ENCODE peak calls at places on chromosomes 6 and 20, in nine cellular contexts. E is body of pancreas, F is psoas muscle, V is adrenal gland, L is IMR-90, P is PC-3, A is astrocyte, D is mammary epithelial cell, X is A549. S is an unnamed sample.

GRCh38 chr6:106084106-106084963 is 1.8 kb upstream of the PRDM1 start:
- DNase-seq in E (peak; percentile 23), F (no peak), V (no peak), L (peak; percentile 92), P (peak; percentile 54), A (peak; percentile 87), D (peak; percentile 85), X (peak; percentile 92), S (peak; percentile 88)

GRCh38 chr6:100504786-100505737 is 40.3 kb upstream of the SIM1 start:
- DNase-seq in E (no peak), F (peak; percentile 17), V (no peak), L (peak; percentile 89), P (peak; percentile 83), A (peak; percentile 94), D (peak; percentile 64), X (peak; percentile 20), S (peak; percentile 45)

GRCh38 chr6:105226598-105227291 is 46.9 kb upstream of the POPDC3 start:
- DNase-seq in E (no peak), F (no peak), V (no peak), L (peak; percentile 39), P (no peak), A (peak; percentile 66), D (no peak), X (no peak), S (no peak)

GRCh38 chr6:158560787-158561246 is 926 bp downstream of the TMEM181 start:
- DNase-seq in E (peak; percentile 53), F (no peak), V (peak; percentile 22), L (no peak), P (peak; percentile 12), A (no peak), D (no peak), X (no peak), S (peak; percentile 13)

GRCh38 chr6:97765480-97765879 is 482.5 kb upstream of the MMS22L start:
- DNase-seq in E (no peak), F (no peak), V (no peak), L (peak; percentile 18), P (peak; percentile 2), A (peak; percentile 77), D (no peak), X (peak; percentile 13), S (peak; percentile 4)

GRCh38 chr6:42899871-42900270 is 16.0 kb upstream of the PTCRA start:
- DNase-seq in E (no peak), F (peak; percentile 17), V (no peak), L (no peak), P (no peak), A (no peak), D (no peak), X (no peak), S (no peak)

GRCh38 chr6:125262026-125263013 is 39.4 kb downstream of the HDDC2 start:
- DNase-seq in E (no peak), F (no peak), V (no peak), L (peak; percentile 84), P (no peak), A (peak; percentile 79), D (no peak), X (no peak), S (no peak)

GRCh38 chr6:45513843-45514242 is 136.1 kb upstream of the SUPT3H start:
- DNase-seq in E (no peak), F (no peak), V (no peak), L (no peak), P (no peak), A (no peak), D (no peak), X (no peak), S (no peak)

GRCh38 chr6:165704001-165704748 is 41.1 kb upstream of the PDE10A start:
- DNase-seq in E (no peak), F (no peak), V (no peak), L (peak; percentile 84), P (no peak), A (peak; percentile 40), D (no peak), X (no peak), S (no peak)

GRCh38 chr6:109452181-109452580 is 3.4 kb downstream of the MICAL1 start:
- DNase-seq in E (no peak), F (no peak), V (no peak), L (no peak), P (no peak), A (no peak), D (no peak), X (no peak), S (no peak)
- H3K4me1 ChIP-seq in E (peaks cover 18% of the 10 kb centered on the region), F (peaks cover 11% of the 10 kb centered on the region), V (peaks cover 15% of the 10 kb centered on the region), L (peaks cover 9% of the 10 kb centered on the region), P (peaks cover 13% of the 10 kb centered on the region), A (peaks cover 16% of the 10 kb centered on the region), D (peaks cover 10% of the 10 kb centered on the region), X (peaks cover 9% of the 10 kb centered on the region), S (peaks cover 8% of the 10 kb centered on the region)

DNA sequence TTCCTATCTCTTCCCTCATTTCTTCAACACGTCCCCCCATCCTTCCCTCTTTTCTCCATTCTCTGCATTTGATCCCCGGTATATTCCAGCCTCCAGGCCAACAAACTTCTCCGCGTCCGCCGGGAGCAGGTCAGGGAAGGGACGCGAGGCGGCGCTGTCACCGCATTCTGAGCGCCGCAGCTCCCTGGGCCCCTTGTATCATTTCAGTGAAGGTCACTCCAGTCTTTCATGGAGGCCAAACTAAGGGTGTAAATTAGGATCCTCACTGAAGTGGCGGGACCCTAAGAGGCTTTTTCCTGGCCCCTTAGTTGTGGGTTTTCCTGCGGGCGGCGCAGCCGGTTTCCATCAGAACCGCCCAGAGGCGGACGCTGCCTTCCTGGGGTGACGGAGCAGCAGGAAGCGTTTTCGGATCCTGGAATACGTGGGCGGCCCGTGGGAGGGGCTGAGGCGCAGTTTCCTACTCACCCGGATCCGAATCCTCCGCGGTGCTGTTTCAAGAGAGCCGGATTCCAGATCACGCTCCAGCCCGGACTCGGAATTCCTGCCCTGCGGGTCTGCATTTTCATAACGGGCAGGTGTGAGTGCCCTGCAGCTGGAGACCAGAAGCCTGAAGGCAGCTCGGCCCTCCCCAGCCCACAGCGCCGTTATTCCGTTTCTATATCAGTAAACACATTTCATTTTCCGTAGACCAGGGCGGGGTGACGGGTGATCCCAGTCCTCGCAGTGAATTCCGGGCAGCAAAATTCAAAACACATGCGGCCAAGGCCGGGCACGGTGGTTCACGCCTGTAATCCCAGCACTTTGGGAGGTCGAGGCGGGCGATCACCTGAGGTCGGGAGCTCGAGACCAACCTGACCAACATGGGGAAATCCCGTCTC is 3.6 kb upstream of the MICA start:
- DNase-seq in E (peak; percentile 94), F (peak; percentile 91), V (peak; percentile 94), L (peak; percentile 80), P (peak; percentile 90), A (peak; percentile 87), D (peak; percentile 90), X (peak; percentile 88), S (peak; percentile 77)
- TF ChIP-seq CTCF in E (peak; percentile 98), F (peak; percentile 77), V (peak; percentile 90), L (peak; percentile 90), P (peak; percentile 94), A (peak; percentile 73), D (peak; percentile 83), X (peak; percentile 73), S (peak; percentile 90)

GRCh38 chr20:50110141-50111047 is 2.6 kb downstream of the UBE2V1 start:
- DNase-seq in E (peak; percentile 89), F (no peak), V (no peak), L (no peak), P (peak; percentile 91), A (peak; percentile 74), D (peak; percentile 84), X (peak; percentile 31), S (peak; percentile 68)

GRCh38 chr20:50107796-50108331 is 5.1 kb downstream of the UBE2V1 start:
- DNase-seq in E (no peak), F (no peak), V (no peak), L (no peak), P (no peak), A (no peak), D (no peak), X (no peak), S (no peak)

GRCh38 chr20:50111120-50111828 is 1.7 kb downstream of the UBE2V1 start:
- DNase-seq in E (peak; percentile 36), F (no peak), V (peak; percentile 56), L (peak; percentile 73), P (peak; percentile 84), A (peak; percentile 61), D (peak; percentile 78), X (no peak), S (no peak)

GRCh38 chr20:50108571-50109235 is 4.2 kb downstream of the UBE2V1 start:
- DNase-seq in E (no peak), F (no peak), V (no peak), L (no peak), P (peak; percentile 48), A (no peak), D (no peak), X (no peak), S (no peak)

GRCh38 chr20:50107086-50107645 is 5.8 kb downstream of the UBE2V1 start:
- DNase-seq in E (no peak), F (no peak), V (no peak), L (no peak), P (no peak), A (no peak), D (no peak), X (no peak), S (no peak)
- H3K27ac ChIP-seq in E (no peak overlapping the region), F (peak overlapping the region; percentile 97), V (peak overlapping the region; percentile 39), L (peak overlapping the region; percentile 34), P (no peak overlapping the region), A (no peak overlapping the region), D (no peak overlapping the region), X (no peak overlapping the region), S (no peak overlapping the region)

DNA sequence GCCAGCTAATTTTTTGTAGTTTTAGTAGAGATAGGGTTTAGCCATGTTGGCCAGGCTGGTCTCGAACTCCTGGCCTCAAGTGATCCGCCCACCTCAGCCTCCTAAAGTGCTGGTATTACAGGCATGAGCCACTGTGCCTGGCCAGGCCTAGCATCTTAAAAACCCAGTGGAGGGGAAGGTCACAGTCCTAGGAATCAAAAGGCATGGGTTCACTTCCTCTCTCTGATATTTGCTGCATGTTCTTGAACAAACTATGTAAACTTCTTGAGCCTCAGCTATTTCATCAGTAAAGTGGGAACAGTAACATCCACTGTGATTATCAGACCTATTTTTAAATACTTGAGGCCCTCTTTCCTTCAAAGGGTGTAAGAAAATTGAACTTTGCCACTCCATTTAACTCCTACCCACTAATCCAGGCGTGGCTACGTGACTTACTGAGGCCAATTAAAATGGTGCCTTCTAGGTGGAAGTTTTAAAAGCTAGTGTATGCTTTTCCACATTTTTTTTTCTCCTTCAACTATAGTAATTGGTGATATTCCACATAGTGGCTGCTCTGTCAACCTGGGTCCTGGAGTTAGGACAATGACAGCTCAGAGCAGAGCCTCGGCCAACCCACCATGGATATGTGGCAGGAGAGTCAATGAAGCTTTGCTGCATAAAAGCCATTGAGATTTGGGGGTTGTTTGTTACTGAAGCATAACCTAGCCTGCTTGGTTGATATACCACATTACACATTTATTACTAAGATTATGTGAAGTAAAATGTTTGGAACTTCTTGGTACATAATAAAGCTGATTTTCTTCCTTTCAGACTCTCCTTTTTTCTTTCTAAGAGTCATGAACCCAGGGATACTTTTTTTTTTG is 32.2 kb upstream of the IER3 start:
- DNase-seq in E (no peak), F (no peak), V (no peak), L (no peak), P (no peak), A (no peak), D (no peak), X (no peak), S (no peak)
- H3K4me1 ChIP-seq in E (peaks cover 44% of the 10 kb centered on the region), F (peaks cover 19% of the 10 kb centered on the region), V (peaks cover 21% of the 10 kb centered on the region), L (peaks cover 29% of the 10 kb centered on the region), P (peaks cover 32% of the 10 kb centered on the region), A (peaks cover 26% of the 10 kb centered on the region), D (peaks cover 21% of the 10 kb centered on the region), X (peaks cover 70% of the 10 kb centered on the region), S (peaks cover 30% of the 10 kb centered on the region)

S was measured in foreskin keratinocyte.